ENCODE peak calls at places on chromosomes 16 and 17, in seven cellular contexts. Y, X, L, H, T, W and A are unnamed samples.

GRCh38 chr17:66533572-66533971 is 231.2 kb downstream of the PRKCA start:
- DNase-seq in Y (no peak), X (no peak), L (no peak), H (peak), T (peak), W (no peak), A (no peak)

GRCh38 chr16:86479419-86479818 is 30.9 kb upstream of the FOXF1 start:
- DNase-seq in Y (no peak), X (no peak), L (no peak), H (peak), T (no peak), W (no peak), A (no peak)

GRCh38 chr17:65407017-65407416 is 154.4 kb downstream of the AXIN2 start:
- DNase-seq in Y (no peak), X (no peak), L (no peak), H (no peak), T (no peak), W (no peak), A (no peak)

GRCh38 chr17:1058423-1059130 is 61.6 kb downstream of the TIMM22 start:
- DNase-seq in Y (peak), X (no peak), L (no peak), H (no peak), T (peak), W (peak), A (peak)

GRCh38 chr16:72844225-72844920 is 203.6 kb downstream of the ZFHX3 start:
- DNase-seq in Y (no peak), X (no peak), L (no peak), H (no peak), T (no peak), W (no peak), A (no peak)

GRCh38 chr17:17749025-17749772 is 67.9 kb downstream of the RAI1 start:
- DNase-seq in Y (no peak), X (peak), L (no peak), H (no peak), T (no peak), W (no peak), A (no peak)

GRCh38 chr17:49414271-49414621 is 436 bp downstream of the PHB1 start:
- DNase-seq in Y (no peak), X (no peak), L (no peak), H (no peak), T (peak), W (no peak), A (no peak)

GRCh38 chr17:74960739-74961342 is 11.7 kb downstream of the HID1 start:
- DNase-seq in Y (no peak), X (peak), L (no peak), H (no peak), T (peak), W (peak), A (no peak)

GRCh38 chr16:58026705-58027340 is 1.3 kb downstream of the MMP15 start:
- DNase-seq in Y (peak), X (no peak), L (no peak), H (peak), T (peak), W (no peak), A (peak)

GRCh38 chr16:28553776-28554633 is at the start of gene SGF29:
- DNase-seq in Y (peak), X (peak), L (peak), H (peak), T (peak), W (peak), A (peak)

GRCh38 chr16:28548306-28548802 is 5.4 kb upstream of the SGF29 start:
- DNase-seq in Y (no peak), X (no peak), L (no peak), H (no peak), T (no peak), W (no peak), A (no peak)

GRCh38 chr16:28546626-28547025 is 7.1 kb upstream of the SGF29 start:
- DNase-seq in Y (no peak), X (no peak), L (no peak), H (no peak), T (no peak), W (no peak), A (no peak)

GRCh38 chr16:28544998-28545397 is 6.2 kb upstream of the NUPR1 start:
- DNase-seq in Y (no peak), X (no peak), L (no peak), H (no peak), T (no peak), W (no peak), A (no peak)

DNA sequence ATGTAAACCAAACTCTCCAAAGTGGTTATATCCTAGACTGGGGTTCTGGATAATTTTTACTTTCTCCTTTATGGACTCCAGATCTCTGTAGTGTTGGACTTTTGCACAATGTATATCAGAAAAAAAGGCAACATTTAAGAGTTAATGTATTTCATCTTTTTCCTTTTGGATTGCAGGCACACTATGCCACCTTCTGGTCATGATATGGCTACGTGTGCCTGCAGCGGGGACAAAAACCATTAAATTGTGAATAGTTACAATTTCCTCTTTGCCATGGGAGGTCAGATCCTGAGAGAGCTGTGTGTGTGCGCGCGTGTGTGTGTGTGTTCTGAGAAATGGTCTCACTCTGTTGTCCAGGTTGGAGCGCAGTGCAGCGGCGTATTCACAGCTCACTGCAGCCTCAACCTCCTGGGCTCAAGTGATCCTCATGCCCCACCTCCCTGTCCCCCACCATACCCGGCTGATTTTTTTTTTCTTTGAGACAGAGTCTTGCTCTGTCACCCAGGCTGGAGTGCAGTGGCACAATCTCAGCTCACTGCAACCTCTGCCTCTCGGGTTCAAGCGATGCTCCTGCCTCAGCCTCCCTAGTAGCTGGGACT is 4.3 kb upstream of the SGF29 start:
- DNase-seq in Y (no peak), X (no peak), L (no peak), H (no peak), T (peak), W (no peak), A (peak)
- TF ChIP-seq CTCF in Y (peak), X (peak), L (peak), H (peak), T (peak), W (peak), A (peak)

DNA sequence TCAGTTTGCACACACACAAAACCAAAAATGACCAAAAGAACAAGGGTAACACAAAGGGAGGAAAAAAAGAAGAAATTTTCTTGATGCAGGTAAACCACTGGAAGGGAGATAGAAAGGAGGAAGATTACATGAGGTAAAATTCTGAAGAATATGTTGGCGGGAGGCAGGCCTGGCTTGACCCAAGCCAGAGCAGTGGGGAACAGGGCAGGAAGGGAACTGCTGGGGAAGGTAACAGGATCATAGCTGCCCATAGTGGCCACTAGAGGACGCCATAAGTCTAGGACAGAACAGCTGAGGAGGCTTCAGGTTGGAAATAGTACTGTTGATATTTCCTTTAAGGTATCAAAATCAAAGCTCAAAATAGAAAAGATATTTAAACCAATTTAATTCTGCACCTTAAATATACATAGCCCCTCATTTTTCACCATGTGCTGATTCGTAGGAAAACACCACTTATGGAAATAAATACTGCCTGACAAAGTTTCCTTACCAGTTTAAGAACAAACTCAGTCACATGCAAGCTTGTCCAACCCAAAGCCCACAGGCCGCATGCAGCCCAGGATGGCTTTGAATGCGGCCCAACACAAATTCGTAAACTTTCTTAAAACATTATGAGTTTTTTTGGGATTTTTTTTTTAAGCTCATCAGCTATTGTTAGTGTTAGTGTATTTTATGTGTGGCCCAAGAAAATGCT is 15.5 kb downstream of the VPS35 start:
- DNase-seq in Y (no peak), X (no peak), L (no peak), H (no peak), T (peak), W (peak), A (peak)
- TF ChIP-seq CTCF in Y (peak), X (peak), L (peak), H (no peak), T (peak), W (peak), A (peak)

GRCh38 chr17:44219126-44219635 is 294 bp downstream of the UBTF start:
- DNase-seq in Y (peak), X (peak), L (no peak), H (peak), T (peak), W (peak), A (peak)

GRCh38 chr17:44221072-44221861 is 1.8 kb upstream of the UBTF start:
- DNase-seq in Y (peak), X (peak), L (no peak), H (peak), T (peak), W (peak), A (peak)

GRCh38 chr17:44218344-44219125 is 940 bp downstream of the UBTF start:
- DNase-seq in Y (peak), X (peak), L (no peak), H (peak), T (peak), W (peak), A (peak)

GRCh38 chr17:44220211-44221071 is 966 bp upstream of the UBTF start:
- DNase-seq in Y (peak), X (peak), L (no peak), H (peak), T (peak), W (peak), A (peak)

GRCh38 chr17:44219636-44220210 is at the start of gene UBTF:
- DNase-seq in Y (peak), X (peak), L (no peak), H (peak), T (peak), W (peak), A (peak)
- TF ChIP-seq CTCF in Y (no peak), X (no peak), L (no peak), H (no peak), T (no peak), W (no peak), A (no peak)

GRCh38 chr17:81258292-81258691 is 19.2 kb downstream of the NDUFAF8 start:
- DNase-seq in Y (no peak), X (no peak), L (no peak), H (no peak), T (peak), W (no peak), A (no peak)
- TF ChIP-seq CTCF in Y (no peak), X (no peak), L (peak), H (no peak), T (peak), W (no peak), A (no peak)

GRCh38 chr17:64240261-64240740 is 22.8 kb downstream of the TEX2 start:
- DNase-seq in Y (no peak), X (no peak), L (no peak), H (no peak), T (peak), W (no peak), A (peak)
- TF ChIP-seq CTCF in Y (no peak), X (no peak), L (no peak), H (no peak), T (peak), W (no peak), A (no peak)